ENCODE peak calls at places on chromosomes 5 and 9, in five cellular contexts. T is mesenchymal stem cell, A is H9, L is mesendoderm, B is neuronal stem cell. H is an unnamed sample.
A peak's percentile ranks its signal among the peaks of the same experiment; 100 is the strongest.

GRCh38 chr9:123353041-123353440 is 3.0 kb upstream of the CRB2 start:
- DNase-seq in T (no peak), A (no peak), L (no peak), B (no peak), H (no peak)

GRCh38 chr5:129853588-129853987 is 50.7 kb upstream of the CHSY3 start:
- DNase-seq in T (peak; percentile 42), A (no peak), L (no peak), B (no peak), H (no peak)

GRCh38 chr5:143659614-143660238 is 152.2 kb upstream of the HMHB1 start:
- DNase-seq in T (no peak), A (no peak), L (peak; percentile 4), B (no peak), H (no peak)

GRCh38 chr9:137498720-137499150 is 39.6 kb upstream of the NSMF start:
- DNase-seq in T (no peak), A (no peak), L (no peak), B (no peak), H (no peak)

GRCh38 chr5:93503598-93504067 is 77.4 kb downstream of the NR2F1-AS1 start:
- DNase-seq in T (peak; percentile 98), A (no peak), L (peak; percentile 31), B (no peak), H (peak; percentile 97)

GRCh38 chr9:16030513-16031185 is 477.8 kb downstream of the CCDC171 start:
- DNase-seq in T (peak; percentile 91), A (no peak), L (peak; percentile 49), B (no peak), H (peak; percentile 96)

GRCh38 chr9:94908583-94909249 is 182.2 kb downstream of the AOPEP start:
- DNase-seq in T (no peak), A (no peak), L (no peak), B (no peak), H (no peak)

GRCh38 chr5:56142620-56143431 is 90.3 kb downstream of the ANKRD55 start:
- DNase-seq in T (no peak), A (no peak), L (no peak), B (no peak), H (no peak)

GRCh38 chr9:100505564-100506159 is 32.7 kb downstream of the TMEFF1 start:
- DNase-seq in T (peak; percentile 37), A (peak; percentile 78), L (peak; percentile 93), B (no peak), H (peak; percentile 30)

GRCh38 chr9:114117996-114118830 is 19.1 kb upstream of the KIF12 start:
- DNase-seq in T (no peak), A (no peak), L (no peak), B (no peak), H (no peak)

GRCh38 chr5:16784843-16785791 is 151.0 kb downstream of the MYO10 start:
- DNase-seq in T (no peak), A (no peak), L (no peak), B (no peak), H (peak; percentile 31)

GRCh38 chr5:142602720-142603245 is 83.1 kb downstream of the FGF1 start:
- DNase-seq in T (no peak), A (no peak), L (peak; percentile 29), B (no peak), H (peak; percentile 43)

GRCh38 chr9:136679431-136679941 is 7.8 kb downstream of the AGPAT2 start:
- DNase-seq in T (no peak), A (no peak), L (no peak), B (no peak), H (no peak)

GRCh38 chr9:83144492-83144891 is 81.5 kb upstream of the RASEF start:
- DNase-seq in T (no peak), A (no peak), L (no peak), B (no peak), H (no peak)

GRCh38 chr5:4130819-4131218 is 535.2 kb downstream of the IRX1 start:
- DNase-seq in T (no peak), A (no peak), L (peak; percentile 90), B (no peak), H (no peak)

GRCh38 chr9:504921-505821 is 290.5 kb downstream of the DOCK8 start:
- DNase-seq in T (no peak), A (peak; percentile 41), L (peak; percentile 36), B (peak; percentile 14), H (no peak)

GRCh38 chr9:37471942-37472679 is 6.9 kb upstream of the ZBTB5 start:
- DNase-seq in T (peak; percentile 93), A (peak; percentile 64), L (peak; percentile 98), B (peak; percentile 73), H (peak; percentile 95)

GRCh38 chr9:77561321-77562020 is 86.7 kb downstream of the GNA14 start:
- DNase-seq in T (no peak), A (no peak), L (no peak), B (no peak), H (no peak)

GRCh38 chr5:143521891-143522290 is 118.4 kb upstream of the NR3C1 start:
- DNase-seq in T (no peak), A (no peak), L (no peak), B (peak; percentile 15), H (no peak)

GRCh38 chr9:92804727-92805126 is 40.1 kb upstream of the BICD2 start:
- DNase-seq in T (no peak), A (no peak), L (peak; percentile 31), B (no peak), H (no peak)
- H3K23ac ChIP-seq in T (no peak overlapping the region), A (no peak overlapping the region), L (no peak overlapping the region), B (peak overlapping the region; percentile 28), H (no peak overlapping the region)

GRCh38 chr9:2849943-2850342 is 6.0 kb upstream of the PUM3 start:
- DNase-seq in T (no peak), A (no peak), L (no peak), B (no peak), H (no peak)
- H3K23ac ChIP-seq in T (no peak overlapping the region), A (no peak overlapping the region), L (no peak overlapping the region), B (no peak overlapping the region), H (no peak overlapping the region)

DNA sequence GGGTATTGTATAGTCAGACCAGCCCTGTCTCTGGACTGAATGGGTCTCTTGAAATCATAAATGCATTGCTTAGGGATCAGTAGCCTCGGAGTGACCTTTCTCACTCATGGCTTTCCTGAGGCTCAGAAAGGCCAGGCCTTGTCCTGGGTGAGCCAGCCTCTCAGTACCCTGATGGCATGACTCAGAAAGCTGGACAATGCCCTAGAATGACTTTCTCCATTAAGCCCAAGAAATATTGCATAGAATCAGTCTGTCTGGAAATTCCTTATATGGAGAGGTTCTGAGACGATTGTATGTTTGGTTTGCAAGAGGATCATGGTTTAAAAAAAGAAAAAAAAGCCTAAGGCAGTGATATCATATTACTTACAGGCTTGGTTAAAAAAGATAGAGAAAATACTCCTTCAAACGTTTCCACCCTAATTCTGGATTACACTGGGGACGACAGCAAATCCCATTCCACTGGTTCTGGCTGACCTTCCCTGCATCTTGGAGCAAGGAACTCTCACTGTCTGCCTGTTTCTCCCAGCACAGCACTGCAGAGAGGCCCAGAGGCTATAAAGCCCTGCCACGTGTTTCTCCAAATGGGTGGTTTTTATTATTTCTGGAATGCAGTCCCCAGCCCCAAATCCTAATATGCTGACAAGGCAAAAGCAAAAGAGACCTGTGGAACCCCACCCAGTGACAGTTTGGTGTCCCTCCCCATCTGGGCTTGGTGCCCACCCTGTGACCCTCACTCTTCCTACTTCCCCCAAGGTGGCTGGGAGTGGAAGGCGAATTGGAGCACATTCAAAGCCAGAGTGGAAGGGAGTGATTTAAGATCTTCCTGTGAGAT is 34.4 kb downstream of the MAP1B start:
- DNase-seq in T (peak; percentile 92), A (no peak), L (no peak), B (no peak), H (peak; percentile 97)
- H3K23ac ChIP-seq in T (no peak overlapping the region), A (no peak overlapping the region), L (no peak overlapping the region), B (no peak overlapping the region), H (peak overlapping the region; percentile 97)

GRCh38 chr5:1960595-1961303 is 78.0 kb upstream of the IRX4 start:
- DNase-seq in T (no peak), A (no peak), L (no peak), B (no peak), H (no peak)
- H3K23ac ChIP-seq in T (no peak overlapping the region), A (no peak overlapping the region), L (no peak overlapping the region), B (peak overlapping the region; percentile 78), H (no peak overlapping the region)

GRCh38 chr5:80255752-80256479 is at the start of gene SERINC5:
- DNase-seq in T (peak; percentile 82), A (peak; percentile 85), L (peak; percentile 83), B (peak; percentile 60), H (peak; percentile 68)
- H3K23ac ChIP-seq in T (no peak within 1 kb of the TSS), A (no peak within 1 kb of the TSS), L (no peak within 1 kb of the TSS), B (peak within 1 kb of the TSS; percentile 90), H (peak within 1 kb of the TSS; percentile 96)